ENCODE peak calls at places on chromosome 13, in six cellular contexts. W is left ventricle myocardium inferior, L is PC-3, F is IMR-90, S is heart right ventricle, T is uterus. U is an unnamed sample.
A peak's percentile ranks its signal among the peaks of the same experiment; 100 is the strongest.

GRCh38 chr13:40115456-40115855 is 460.0 kb downstream of the COG6 start:
- DNase-seq in F (no peak), S (no peak), L (no peak), W (no peak), T (no peak), U (no peak)

GRCh38 chr13:61728468-61728867 is 312.8 kb upstream of the PCDH20 start:
- DNase-seq in S (no peak), W (no peak), T (no peak), F (no peak), L (no peak), U (no peak)

GRCh38 chr13:22357132-22357531 is 686.3 kb downstream of the FGF9 start:
- DNase-seq in S (no peak), F (no peak), T (no peak), W (no peak), L (no peak), U (no peak)

GRCh38 chr13:24168392-24168750 is 7.9 kb downstream of the SPATA13 start:
- DNase-seq in F (no peak), W (no peak), S (no peak), L (no peak), T (no peak), U (no peak)

GRCh38 chr13:103188688-103189326 is 122.6 kb upstream of the SLC10A2 start:
- DNase-seq in W (no peak), L (peak; percentile 48), F (no peak), T (no peak), S (no peak), U (no peak)

GRCh38 chr13:98544105-98544710 is 32.7 kb downstream of the STK24 start:
- DNase-seq in T (no peak), L (no peak), S (no peak), W (no peak), F (no peak), U (no peak)

GRCh38 chr13:40438022-40438692 is 228.3 kb downstream of the FOXO1 start:
- DNase-seq in W (no peak), S (no peak), F (no peak), L (no peak), T (no peak), U (no peak)

GRCh38 chr13:28558567-28558966 is 63.6 kb upstream of the FLT1 start:
- DNase-seq in W (peak; percentile 24), T (no peak), S (no peak), L (no peak), F (no peak), U (no peak)

GRCh38 chr13:101511766-101512165 is 59.3 kb downstream of the ITGBL1 start:
- DNase-seq in L (no peak), T (no peak), W (no peak), S (no peak), F (no peak), U (no peak)

GRCh38 chr13:93861818-93862217 is 617.7 kb downstream of the DCT start:
- DNase-seq in T (no peak), S (no peak), L (no peak), F (peak; percentile 92), W (no peak), U (no peak)

GRCh38 chr13:50161052-50161451 is 145.8 kb downstream of the KCNRG start:
- DNase-seq in F (peak; percentile 56), W (no peak), L (peak; percentile 59), S (no peak), T (no peak), U (peak; percentile 5)

GRCh38 chr13:44273991-44274810 is 99.4 kb upstream of the SERP2 start:
- DNase-seq in S (no peak), W (no peak), F (peak; percentile 77), T (no peak), L (peak; percentile 47), U (no peak)

DNA sequence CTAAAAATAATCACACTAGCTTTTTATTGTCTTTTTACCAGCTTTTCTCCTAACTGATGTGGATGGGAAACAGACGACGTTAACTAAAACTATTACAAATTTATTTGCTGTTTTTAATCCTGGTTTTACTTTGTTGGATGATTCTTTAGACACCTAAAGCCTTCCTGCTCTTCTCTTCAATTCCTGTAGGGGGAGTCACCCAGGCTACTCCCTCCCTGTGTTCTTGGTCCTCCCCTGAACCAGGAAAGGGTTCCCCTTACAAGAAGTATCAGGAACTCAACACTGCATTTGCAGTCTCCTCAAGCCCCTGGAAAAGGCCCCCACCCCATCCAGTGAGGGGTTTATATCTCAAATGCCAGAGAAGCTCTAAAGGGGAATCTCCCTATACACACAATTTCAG is 206.1 kb downstream of the SUCLA2 start:
- DNase-seq in L (peak; percentile 29), F (peak; percentile 2), T (no peak), W (no peak), S (no peak), U (no peak)
- TF ChIP-seq CTCF in L (peak; percentile 61), F (peak; percentile 26), T (no peak), W (peak; percentile 41), S (no peak), U (peak; percentile 52)

DNA sequence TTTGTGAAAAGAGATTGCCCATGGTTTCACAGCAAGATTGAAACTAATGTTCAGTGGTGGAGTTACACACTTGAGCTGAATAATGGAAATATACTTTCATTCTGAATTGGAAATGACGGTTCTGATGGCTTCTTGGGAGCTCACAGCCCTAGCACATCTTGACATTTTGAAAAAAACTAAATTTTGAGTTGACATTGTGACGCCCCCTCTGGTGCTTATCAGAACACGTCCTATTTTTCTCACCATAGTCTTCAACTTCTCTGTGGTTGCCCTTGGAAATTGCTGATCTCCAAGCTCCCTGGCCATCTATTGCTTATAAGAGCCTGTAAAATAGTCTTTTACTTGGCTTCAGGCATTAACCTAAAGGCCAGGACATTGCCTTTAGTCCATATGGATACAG is 202.1 kb downstream of the OXGR1 start:
- DNase-seq in S (no peak), T (no peak), L (no peak), F (no peak), W (no peak), U (no peak)
- TF ChIP-seq CTCF in S (no peak), T (no peak), L (no peak), F (no peak), W (no peak), U (no peak)

DNA sequence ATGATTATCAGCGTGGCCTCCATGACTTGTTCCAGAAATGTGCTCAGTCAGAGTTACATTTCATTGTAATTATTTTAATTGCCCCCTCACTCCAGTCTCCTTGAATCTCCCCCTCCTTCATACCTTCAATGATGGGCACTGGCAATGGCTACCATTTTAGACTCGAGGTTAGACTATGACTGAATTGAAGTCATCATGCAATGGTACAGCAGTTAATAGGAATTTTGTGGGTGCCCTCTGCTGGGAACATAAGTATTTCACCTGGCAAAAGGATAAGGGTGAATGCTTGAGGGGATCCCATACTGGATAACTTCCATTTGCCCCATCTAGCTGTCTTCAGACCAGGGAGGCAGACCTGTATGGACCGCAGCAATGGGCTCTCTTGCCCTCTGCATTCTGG is 32.2 kb upstream of the USP12 start:
- DNase-seq in L (peak; percentile 29), W (no peak), S (no peak), F (peak; percentile 31), T (no peak), U (no peak)
- TF ChIP-seq CTCF in L (peak; percentile 47), W (peak; percentile 47), S (peak; percentile 31), F (peak; percentile 23), T (peak; percentile 40), U (no peak)

DNA sequence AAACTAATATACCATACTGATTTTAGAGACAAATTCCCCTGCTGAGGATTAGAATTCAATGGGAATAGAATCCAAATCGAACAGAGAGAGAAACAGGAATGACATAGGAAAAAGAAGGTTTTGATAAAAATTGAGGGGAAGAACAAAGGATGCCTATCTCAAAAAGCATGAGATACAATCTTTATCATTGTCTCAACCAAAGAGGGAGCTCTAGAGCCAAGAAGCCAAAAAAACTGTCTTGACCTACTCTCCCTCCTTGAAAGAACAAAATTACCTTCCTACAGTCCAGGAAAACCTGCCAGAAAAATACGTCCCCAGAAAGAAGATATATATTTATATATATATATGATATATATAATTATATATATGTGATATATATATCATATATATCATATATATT is 39.2 kb upstream of the MIR17HG start:
- DNase-seq in W (no peak), T (no peak), F (no peak), L (peak; percentile 3), S (no peak), U (no peak)
- TF ChIP-seq CTCF in W (no peak), T (no peak), F (peak; percentile 2), L (peak; percentile 9), S (no peak), U (no peak)

GRCh38 chr13:84430441-84430840 is 548.2 kb upstream of the SLITRK1 start:
- DNase-seq in F (peak; percentile 1), S (no peak), L (no peak), W (no peak), T (no peak), U (no peak)

GRCh38 chr13:84430015-84430414 is 547.7 kb upstream of the SLITRK1 start:
- DNase-seq in L (no peak), S (no peak), F (peak; percentile 40), W (no peak), T (no peak), U (no peak)

GRCh38 chr13:84431646-84432045 is 549.4 kb upstream of the SLITRK1 start:
- DNase-seq in L (no peak), F (peak; percentile 66), T (no peak), W (no peak), S (no peak), U (no peak)

GRCh38 chr13:84433024-84433423 is 550.8 kb upstream of the SLITRK1 start:
- DNase-seq in W (no peak), F (peak; percentile 83), L (no peak), T (no peak), S (no peak), U (no peak)
- TF ChIP-seq CTCF in W (no peak), F (no peak), L (no peak), T (no peak), S (no peak), U (no peak)

GRCh38 chr13:33931397-33931987 is 113.5 kb downstream of the RFC3 start:
- DNase-seq in T (no peak), F (peak; percentile 53), L (peak; percentile 75), S (no peak), W (no peak), U (no peak)
- TF ChIP-seq CTCF in T (peak; percentile 55), F (peak; percentile 59), L (peak; percentile 85), S (peak; percentile 56), W (peak; percentile 67), U (peak; percentile 51)

DNA sequence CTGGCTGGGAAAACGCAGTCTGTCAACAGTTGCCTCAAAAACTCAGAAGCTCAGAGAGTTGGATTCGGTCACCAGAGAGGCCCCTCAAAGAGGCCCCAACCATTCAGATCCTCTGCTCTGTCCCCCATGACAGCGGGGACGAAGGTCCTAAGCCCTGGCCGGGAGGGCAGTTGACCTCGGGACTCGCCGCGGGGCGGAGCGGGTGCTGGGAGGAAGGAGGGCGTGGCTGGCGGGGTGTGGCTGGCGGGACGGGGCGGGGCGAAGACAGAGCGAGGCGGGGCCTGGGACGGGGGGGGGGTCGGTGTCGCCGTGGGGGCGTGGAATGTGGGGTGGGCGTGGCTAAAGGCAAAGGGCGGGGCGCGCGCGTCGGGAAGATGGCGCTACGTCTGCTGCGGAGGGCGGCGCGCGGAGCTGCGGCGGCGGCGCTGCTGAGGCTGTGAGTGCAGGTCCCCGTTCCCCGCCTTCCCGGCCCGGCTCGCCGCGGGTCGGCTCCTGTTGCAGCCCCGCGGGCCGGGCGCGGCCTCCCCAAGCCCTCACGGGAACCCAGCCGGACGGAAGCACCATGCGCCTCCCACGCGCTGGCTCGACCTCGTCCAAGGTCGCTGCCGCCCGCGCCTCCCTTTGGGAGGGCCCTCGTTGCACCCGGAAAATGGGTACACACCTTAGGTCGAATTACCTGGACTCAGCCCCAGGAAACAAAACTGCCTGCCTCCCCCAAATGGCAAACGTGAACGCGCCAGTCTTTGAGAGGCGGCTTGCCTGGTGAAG is 105.2 kb downstream of the TM9SF2 start:
- DNase-seq in F (peak; percentile 71), W (peak; percentile 91), T (peak; percentile 89), S (peak; percentile 94), L (peak; percentile 69), U (peak; percentile 64)
- TF ChIP-seq CTCF in F (no peak), W (no peak), T (peak; percentile 19), S (peak; percentile 26), L (no peak), U (no peak)

GRCh38 chr13:60654405-60654804 is 257.4 kb downstream of the TDRD3 start:
- DNase-seq in W (peak; percentile 33), T (peak; percentile 22), L (peak; percentile 60), S (peak; percentile 25), F (no peak), U (no peak)
- TF ChIP-seq CTCF in W (peak; percentile 73), T (peak; percentile 33), L (peak; percentile 79), S (peak; percentile 57), F (peak; percentile 22), U (peak; percentile 2)